ENCODE peak calls at places on chromosomes 2 and 18, in eight cellular contexts. G, R, T, Z, J, W, N and Y are unnamed samples. For H3K36me3, the result is how much of the 10 kb centered on the place peaks cover.

GRCh38 chr2:165406053-165406628 is 63.4 kb upstream of the CSRNP3 start:
- DNase-seq in G (no peak), R (no peak), T (no peak), Z (peak), J (peak), W (peak), N (peak), Y (no peak)

GRCh38 chr2:233817995-233818638 is 36.2 kb downstream of the HJURP start:
- DNase-seq in G (no peak), R (no peak), T (no peak), Z (peak), J (no peak), W (no peak), N (no peak), Y (no peak)

GRCh38 chr2:20196053-20196880 is 28.7 kb downstream of the SDC1 start:
- DNase-seq in G (no peak), R (no peak), T (no peak), Z (no peak), J (no peak), W (no peak), N (no peak), Y (peak)

GRCh38 chr2:28232267-28232666 is 160.4 kb upstream of the FOSL2 start:
- DNase-seq in G (no peak), R (no peak), T (no peak), Z (no peak), J (no peak), W (peak), N (peak), Y (peak)

GRCh38 chr2:26430826-26431225 is 29.1 kb downstream of the DRC1 start:
- DNase-seq in G (no peak), R (no peak), T (no peak), Z (no peak), J (peak), W (peak), N (no peak), Y (no peak)

GRCh38 chr2:228841475-228841874 is 429.6 kb downstream of the PID1 start:
- DNase-seq in G (no peak), R (no peak), T (no peak), Z (no peak), J (no peak), W (no peak), N (no peak), Y (no peak)

GRCh38 chr18:59629894-59630293 is 67.3 kb downstream of the CCBE1 start:
- DNase-seq in G (no peak), R (no peak), T (no peak), Z (no peak), J (no peak), W (peak), N (no peak), Y (no peak)

GRCh38 chr18:34999734-35000397 is 41.3 kb upstream of the MAPRE2 start:
- DNase-seq in G (no peak), R (no peak), T (no peak), Z (peak), J (peak), W (no peak), N (no peak), Y (no peak)

GRCh38 chr2:211503856-211504255 is 947.5 kb downstream of the CPS1 start:
- DNase-seq in G (no peak), R (no peak), T (no peak), Z (peak), J (peak), W (no peak), N (no peak), Y (no peak)

GRCh38 chr2:46117994-46118393 is 179.2 kb upstream of the EPAS1 start:
- DNase-seq in G (no peak), R (no peak), T (no peak), Z (no peak), J (no peak), W (no peak), N (no peak), Y (no peak)

GRCh38 chr2:21118302-21118920 is 5.4 kb upstream of the TDRD15 start:
- DNase-seq in G (no peak), R (peak), T (peak), Z (peak), J (peak), W (peak), N (peak), Y (peak)

GRCh38 chr2:201542291-201542690 is 90.8 kb downstream of the STRADB start:
- DNase-seq in G (no peak), R (no peak), T (no peak), Z (no peak), J (no peak), W (no peak), N (no peak), Y (no peak)

GRCh38 chr2:19319064-19319463 is 39.4 kb downstream of the OSR1 start:
- DNase-seq in G (no peak), R (no peak), T (no peak), Z (no peak), J (no peak), W (no peak), N (no peak), Y (no peak)

GRCh38 chr2:137951606-137952005 is 12.7 kb upstream of the HNMT start:
- DNase-seq in G (no peak), R (no peak), T (no peak), Z (no peak), J (no peak), W (peak), N (no peak), Y (no peak)

GRCh38 chr2:8502316-8502715 is 179.5 kb upstream of the ID2 start:
- DNase-seq in G (no peak), R (no peak), T (no peak), Z (no peak), J (no peak), W (no peak), N (peak), Y (peak)

GRCh38 chr2:230872968-230873669 is 8.4 kb downstream of the ITM2C start:
- DNase-seq in G (no peak), R (no peak), T (no peak), Z (peak), J (no peak), W (no peak), N (no peak), Y (no peak)

GRCh38 chr18:54765636-54766035 is 62.6 kb upstream of the RAB27B start:
- DNase-seq in G (no peak), R (no peak), T (no peak), Z (no peak), J (no peak), W (no peak), N (peak), Y (no peak)

GRCh38 chr2:98634406-98635092 is 26.2 kb downstream of the UNC50 start:
- DNase-seq in G (no peak), R (peak), T (peak), Z (peak), J (peak), W (peak), N (peak), Y (no peak)

DNA sequence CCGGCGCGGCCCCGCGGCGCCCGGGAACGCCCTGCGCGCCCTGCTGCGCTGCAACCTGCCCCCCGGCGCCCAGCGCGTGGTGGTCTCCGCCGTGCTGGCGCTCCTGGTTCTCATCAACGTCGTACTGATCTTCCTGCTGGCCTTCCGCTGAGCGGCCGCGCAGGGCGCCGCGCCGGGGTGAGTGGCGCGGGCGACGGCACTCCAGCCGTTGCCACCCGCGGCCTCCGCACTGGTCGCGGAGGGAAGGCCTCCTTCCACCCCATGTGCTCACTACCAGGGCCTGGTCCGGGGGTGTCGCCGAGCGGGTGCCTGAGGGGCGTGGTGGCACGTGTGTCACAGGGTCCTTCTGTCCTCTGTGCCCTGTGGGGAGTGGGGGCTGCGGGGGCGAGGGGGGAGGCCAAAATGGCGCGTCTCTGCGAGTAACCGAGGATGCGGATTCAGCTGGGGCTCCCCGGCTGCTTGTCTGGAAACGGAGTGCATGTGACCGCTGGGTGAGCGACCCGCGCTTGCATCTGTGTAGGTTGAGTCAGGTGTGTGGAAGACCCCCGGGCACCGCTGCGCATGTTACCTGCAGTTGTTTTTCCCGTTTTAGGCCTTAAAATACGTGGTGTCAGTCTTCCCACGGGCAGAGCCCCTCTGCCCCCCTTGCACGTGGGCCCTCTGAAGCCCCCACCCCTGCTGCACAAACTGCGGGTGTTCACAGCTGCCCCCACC is 58.0 kb downstream of the FAM168B start:
- DNase-seq in G (no peak), R (no peak), T (no peak), Z (peak), J (peak), W (peak), N (no peak), Y (no peak)
- H3K4me3 ChIP-seq in G (peak), R (no peak), T (peak), Z (peak), J (peak), W (peak), N (no peak), Y (peak)

DNA sequence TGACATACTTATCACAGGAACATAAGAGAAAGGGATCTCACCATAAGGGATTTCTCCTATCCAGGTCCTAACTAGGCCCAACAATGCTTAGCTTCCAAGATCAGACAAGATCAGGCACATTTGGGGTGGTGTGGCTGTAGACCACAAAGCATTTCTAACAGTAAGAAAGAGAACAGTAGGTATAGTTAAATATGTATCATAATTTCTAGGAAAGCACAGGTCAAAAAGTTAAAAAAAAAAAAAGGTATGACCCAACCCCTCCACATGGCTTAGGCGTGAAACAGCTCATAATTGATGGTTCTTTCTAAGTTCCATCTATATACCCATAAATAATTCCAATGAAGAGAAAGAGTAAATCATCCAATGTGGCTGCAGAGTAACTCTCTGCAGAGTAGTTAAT is 6.9 kb downstream of the PRKD3 start:
- DNase-seq in G (no peak), R (no peak), T (no peak), Z (no peak), J (no peak), W (no peak), N (no peak), Y (no peak)
- H3K9ac ChIP-seq in G (no peak), R (no peak), T (no peak), Z (no peak), J (peak), W (no peak), N (no peak), Y (no peak)

GRCh38 chr2:106105151-106105922 is 88.8 kb downstream of the UXS1 start:
- DNase-seq in G (no peak), R (no peak), T (no peak), Z (peak), J (no peak), W (no peak), N (no peak), Y (no peak)
- H3K36me3 ChIP-seq in G (under half), R (half or more), T (under half), Z (under half), J (under half), W (under half), N (under half), Y (under half)

DNA sequence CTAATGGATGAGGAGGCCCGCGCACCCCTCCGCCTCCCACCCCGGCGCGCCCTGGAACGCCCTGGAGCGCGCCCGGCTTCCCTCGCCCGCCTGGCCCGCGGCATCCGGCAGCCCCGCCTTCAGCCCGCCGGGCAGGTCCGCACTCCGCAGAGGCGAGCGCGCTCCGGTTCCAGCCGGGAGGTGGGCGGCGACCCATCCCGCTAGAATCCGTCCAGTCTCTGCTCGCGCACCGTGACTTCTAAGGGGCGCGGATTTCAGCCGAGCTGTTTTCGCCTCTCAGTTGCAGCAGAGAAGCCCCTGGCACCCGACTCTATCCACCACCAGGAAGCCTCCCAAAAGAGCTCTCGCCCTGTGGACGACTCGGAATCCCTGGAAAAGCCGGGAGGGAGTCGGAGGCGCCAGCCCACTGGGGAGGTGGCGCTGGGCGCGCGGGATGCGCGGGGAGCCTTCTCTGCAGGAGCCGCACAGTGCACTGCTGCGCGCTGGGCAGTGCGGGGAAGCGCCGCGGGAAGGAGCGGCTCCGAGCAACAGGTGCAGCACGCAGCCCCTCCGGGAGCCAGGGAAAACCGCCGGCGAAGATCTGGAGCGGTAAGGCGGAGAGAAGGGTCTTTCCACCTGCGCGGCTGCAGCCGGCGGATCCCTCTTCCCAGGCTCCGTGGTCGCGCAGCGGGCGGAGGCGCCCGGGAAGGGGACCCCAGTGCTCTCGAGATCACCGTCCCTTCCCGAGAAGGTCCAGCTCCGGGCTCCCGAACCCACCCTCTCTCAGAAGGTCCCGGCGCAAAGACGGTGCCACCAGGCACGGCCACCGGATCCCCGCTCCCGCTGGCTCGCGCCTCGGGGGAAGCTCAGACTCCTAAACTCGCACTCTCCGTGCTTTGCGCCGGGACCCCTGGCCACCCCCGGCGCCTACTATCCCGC is at the start of gene GALR1:
- DNase-seq in G (no peak), R (no peak), T (no peak), Z (peak), J (peak), W (peak), N (no peak), Y (no peak)
- H3K4me3 ChIP-seq in G (no peak), R (no peak), T (no peak), Z (peak), J (no peak), W (peak), N (no peak), Y (peak)

GRCh38 chr2:225764346-225764745 is 364.8 kb downstream of the NYAP2 start:
- DNase-seq in G (no peak), R (no peak), T (no peak), Z (no peak), J (no peak), W (no peak), N (no peak), Y (no peak)
- H3K9ac ChIP-seq in G (no peak), R (no peak), T (no peak), Z (no peak), J (no peak), W (no peak), N (no peak), Y (no peak)

GRCh38 chr2:68404164-68404563 is 39.1 kb downstream of the PLEK start:
- DNase-seq in G (no peak), R (no peak), T (no peak), Z (no peak), J (no peak), W (no peak), N (no peak), Y (no peak)
- H3K36me3 ChIP-seq in G (under half), R (under half), T (under half), Z (under half), J (under half), W (under half), N (under half), Y (under half)

GRCh38 chr2:47195149-47195548 is 40.0 kb upstream of the STPG4 start:
- DNase-seq in G (no peak), R (no peak), T (peak), Z (no peak), J (no peak), W (peak), N (peak), Y (no peak)
- H3K4me3 ChIP-seq in G (no peak), R (no peak), T (no peak), Z (no peak), J (no peak), W (no peak), N (no peak), Y (no peak)